ENCODE peak calls at places on chromosomes 6 and 20, in four cellular contexts. I is endothelial cell, O is right lobe of liver, C is colonic mucosa. Y is an unnamed sample.

GRCh38 chr6:47047479-47048411 is 5.6 kb upstream of the ADGRF1 start:
- DNase-seq in C (peak), I (peak), O (no peak), Y (peak)

GRCh38 chr20:58022711-58023110 is 205.7 kb downstream of the ANKRD60 start:
- DNase-seq in I (no peak), O (peak), C (no peak), Y (no peak)

GRCh38 chr20:50190251-50191064 is at the start of gene CEBPB:
- DNase-seq in C (peak), O (peak), I (peak), Y (peak)

GRCh38 chr6:142700676-142701185 is 244.2 kb downstream of the HIVEP2 start:
- DNase-seq in O (no peak), C (no peak), I (no peak), Y (no peak)

GRCh38 chr6:75991941-75992340 is 80.5 kb downstream of the IMPG1 start:
- DNase-seq in I (no peak), C (no peak), O (no peak), Y (no peak)

GRCh38 chr20:60036346-60037119 is 78.3 kb downstream of the CDH26 start:
- DNase-seq in C (no peak), O (no peak), I (no peak), Y (peak)

GRCh38 chr6:129696028-129696418 is 14.0 kb downstream of the ARHGAP18 start:
- DNase-seq in C (no peak), O (no peak), I (no peak), Y (no peak)

GRCh38 chr20:24066075-24066700 is 77.6 kb upstream of the GGTLC1 start:
- DNase-seq in I (no peak), C (no peak), O (no peak), Y (no peak)

GRCh38 chr6:68635706-68636513 is 828 bp downstream of the ADGRB3 start:
- DNase-seq in C (no peak), O (no peak), I (peak), Y (no peak)

GRCh38 chr6:68635412-68635705 is 277 bp downstream of the ADGRB3 start:
- DNase-seq in I (no peak), O (no peak), C (no peak), Y (no peak)

GRCh38 chr6:68632620-68633195 is 2.4 kb upstream of the ADGRB3 start:
- DNase-seq in C (no peak), I (no peak), O (no peak), Y (no peak)

GRCh38 chr6:68633654-68634502 is 1.2 kb upstream of the ADGRB3 start:
- DNase-seq in I (no peak), C (no peak), O (no peak), Y (no peak)

DNA sequence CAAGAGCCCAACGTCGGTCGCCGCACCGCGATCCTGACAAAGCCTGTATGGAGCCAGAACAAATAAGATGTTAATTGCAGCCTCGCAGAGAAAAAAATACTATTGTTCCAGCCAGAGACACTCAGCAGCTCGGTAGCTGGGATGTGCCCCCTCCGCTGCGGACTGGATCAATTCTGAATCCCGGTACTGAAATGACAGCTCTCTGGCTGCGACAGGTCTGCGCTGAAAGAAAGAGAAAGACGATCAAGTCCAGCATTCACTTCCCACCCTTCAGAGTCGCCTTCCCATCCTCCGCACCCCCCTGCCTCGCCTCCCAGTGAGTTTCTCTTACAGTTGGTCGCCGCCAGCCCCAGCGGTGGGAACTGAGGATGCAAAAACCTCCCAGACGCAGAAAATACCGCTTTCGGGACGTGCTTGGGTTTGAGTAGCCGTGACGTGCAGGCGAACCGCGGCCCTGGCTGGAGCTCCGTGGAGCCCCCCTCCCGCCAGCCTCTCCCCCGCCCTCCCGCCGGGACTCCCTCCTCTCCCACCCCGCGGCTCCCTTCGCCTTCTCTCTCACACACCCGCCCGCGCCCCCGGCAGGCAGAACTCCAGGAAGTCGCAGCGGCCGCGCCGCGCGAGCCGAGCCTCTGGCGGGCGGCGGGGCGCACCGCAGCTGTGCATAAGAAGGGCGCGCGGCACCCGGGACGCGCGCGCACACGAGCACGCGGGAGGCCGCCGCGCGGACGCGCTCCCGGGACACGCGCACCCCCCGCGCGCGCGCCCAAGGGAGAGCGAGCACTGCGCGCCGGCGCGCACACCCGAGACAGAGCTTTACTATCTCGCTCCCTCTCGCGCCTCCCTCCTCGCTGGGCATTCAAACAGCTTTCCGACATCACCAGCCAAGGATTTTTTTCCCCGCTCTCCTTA is at the start of gene ADGRB3:
- DNase-seq in C (peak), O (peak), I (peak), Y (peak)
- TF ChIP-seq CTCF in C (no peak), O (no peak), I (no peak), Y (peak)

DNA sequence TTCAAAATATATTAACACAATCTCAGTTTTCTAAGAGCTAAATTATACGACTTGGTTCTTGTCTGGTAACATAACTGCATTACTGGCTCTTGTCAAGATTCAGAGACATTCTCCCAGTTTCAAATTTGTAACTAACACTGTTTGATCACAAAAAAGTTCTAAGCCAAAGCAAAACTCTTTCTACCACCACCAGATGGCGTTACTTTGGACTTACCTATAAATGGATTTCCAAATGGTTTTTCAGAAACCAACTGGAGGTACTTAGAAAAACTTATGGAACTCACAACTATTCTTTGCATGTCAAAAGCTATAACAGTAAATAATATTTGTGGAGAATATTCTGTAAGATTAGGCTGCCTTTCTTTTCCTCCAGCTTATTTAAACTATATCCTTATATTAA is 34.2 kb upstream of the GFRAL start:
- DNase-seq in I (no peak), C (no peak), O (no peak), Y (no peak)
- TF ChIP-seq CTCF in I (no peak), C (no peak), O (no peak), Y (peak)

GRCh38 chr6:10449751-10450150 is 34.9 kb upstream of the TFAP2A start:
- DNase-seq in C (no peak), O (no peak), I (no peak), Y (no peak)

GRCh38 chr6:10453596-10453995 is 38.7 kb upstream of the TFAP2A start:
- DNase-seq in O (no peak), I (no peak), C (no peak), Y (no peak)

GRCh38 chr6:10451828-10452509 is 37.1 kb upstream of the TFAP2A start:
- DNase-seq in C (no peak), O (no peak), I (no peak), Y (no peak)

GRCh38 chr6:10446548-10446947 is 31.7 kb upstream of the TFAP2A start:
- DNase-seq in O (no peak), I (no peak), C (no peak), Y (no peak)

GRCh38 chr6:10451394-10451793 is 36.5 kb upstream of the TFAP2A start:
- DNase-seq in C (no peak), O (no peak), I (no peak), Y (no peak)
- TF ChIP-seq CTCF in C (no peak), O (no peak), I (no peak), Y (no peak)

GRCh38 chr6:148915889-148916288 is 169.1 kb downstream of the UST start:
- DNase-seq in C (no peak), I (no peak), O (no peak), Y (no peak)
- TF ChIP-seq CTCF in C (no peak), I (no peak), O (no peak), Y (no peak)

GRCh38 chr6:150579611-150580010 is 20.1 kb upstream of the PLEKHG1 start:
- DNase-seq in I (no peak), C (no peak), O (peak), Y (no peak)
- TF ChIP-seq CTCF in I (no peak), C (no peak), O (no peak), Y (no peak)

Y was measured in osteocyte.